ENCODE peak calls at places on chromosome 4, in four cellular contexts. R is WTC11, X is K562, H is A549. L is an unnamed sample.

GRCh38 chr4:13893221-13893620 is 265.7 kb upstream of the BOD1L1 start:
- DNase-seq in R (no peak), X (no peak), H (no peak), L (no peak)

GRCh38 chr4:186203391-186203802 is 12.0 kb downstream of the CYP4V2 start:
- DNase-seq in R (no peak), X (peak; percentile 46), H (no peak), L (no peak)

GRCh38 chr4:92825186-92825715 is 521.5 kb downstream of the GRID2 start:
- DNase-seq in R (no peak), X (no peak), H (no peak), L (no peak)

GRCh38 chr4:734951-735350 is 29.3 kb downstream of the PCGF3 start:
- DNase-seq in R (no peak), X (no peak), H (no peak), L (no peak)

GRCh38 chr4:19327364-19327763 is 924.3 kb upstream of the SLIT2 start:
- DNase-seq in R (no peak), X (no peak), H (no peak), L (no peak)

GRCh38 chr4:113534698-113535097 is 226.8 kb downstream of the CAMK2D start:
- DNase-seq in R (no peak), X (no peak), H (no peak), L (no peak)

GRCh38 chr4:10773010-10773409 is 88.4 kb upstream of the CLNK start:
- DNase-seq in R (no peak), X (no peak), H (no peak), L (no peak)

GRCh38 chr4:132642196-132642817 is 506.8 kb upstream of the PCDH10 start:
- DNase-seq in R (peak; percentile 36), X (peak; percentile 16), H (peak; percentile 12), L (peak; percentile 20)

GRCh38 chr4:20761382-20761781 is 61.1 kb downstream of the PACRGL start:
- DNase-seq in R (no peak), X (no peak), H (no peak), L (no peak)

GRCh38 chr4:26288308-26288982 is 32.4 kb upstream of the RBPJ start:
- DNase-seq in R (no peak), X (no peak), H (no peak), L (no peak)

GRCh38 chr4:136001791-136002190 is 1530.5 kb downstream of the PCDH18 start:
- DNase-seq in R (no peak), X (no peak), H (no peak), L (no peak)

GRCh38 chr4:9703391-9703790 is 78.0 kb upstream of the DRD5 start:
- DNase-seq in R (peak; percentile 88), X (peak; percentile 56), H (peak; percentile 18), L (peak; percentile 35)

GRCh38 chr4:186852078-186852420 is 128.4 kb upstream of the FAT1 start:
- DNase-seq in R (no peak), X (no peak), H (no peak), L (no peak)

GRCh38 chr4:82903737-82904136 is 3.2 kb downstream of the THAP9 start:
- DNase-seq in R (no peak), X (no peak), H (no peak), L (no peak)

GRCh38 chr4:74319506-74319905 is 11.2 kb downstream of the EPGN start:
- DNase-seq in R (no peak), X (no peak), H (no peak), L (no peak)

GRCh38 chr4:66095065-66095464 is 424.8 kb upstream of the EPHA5 start:
- DNase-seq in R (no peak), X (no peak), H (no peak), L (no peak)

GRCh38 chr4:131721883-131722282 is 1427.2 kb upstream of the PCDH10 start:
- DNase-seq in R (no peak), X (no peak), H (no peak), L (no peak)

GRCh38 chr4:140256335-140256734 is 102.4 kb upstream of the MAML3 start:
- DNase-seq in R (no peak), X (no peak), H (peak; percentile 44), L (peak; percentile 38)

GRCh38 chr4:13700196-13701140 is 72.9 kb upstream of the BOD1L1 start:
- DNase-seq in R (no peak), X (no peak), H (no peak), L (no peak)

GRCh38 chr4:18292411-18292810 is 270.9 kb upstream of the LCORL start:
- DNase-seq in R (no peak), X (no peak), H (no peak), L (no peak)

GRCh38 chr4:168335621-168336020 is 17.1 kb upstream of the DDX60 start:
- DNase-seq in R (no peak), X (no peak), H (no peak), L (no peak)

GRCh38 chr4:25347473-25347872 is 29.6 kb upstream of the ANAPC4 start:
- DNase-seq in R (no peak), X (no peak), H (no peak), L (no peak)

GRCh38 chr4:122855491-122855890 is 28.9 kb downstream of the FGF2 start:
- DNase-seq in R (no peak), X (no peak), H (no peak), L (no peak)

GRCh38 chr4:190121759-190122158 is 51.8 kb upstream of the DUX4 start:
- DNase-seq in R (no peak), X (no peak), H (no peak), L (no peak)
- TF ChIP-seq HMGXB4 in R (no peak), X (no peak), H (no peak), L (no peak)

GRCh38 chr4:90027565-90027964 is 99.6 kb upstream of the CCSER1 start:
- DNase-seq in R (no peak), X (no peak), H (no peak), L (no peak)
- TF ChIP-seq HMGXB4 in R (no peak), X (no peak), H (no peak), L (no peak)

GRCh38 chr4:7364979-7365378 is 69.8 kb downstream of the PSAPL1 start:
- DNase-seq in R (no peak), X (no peak), H (no peak), L (no peak)
- TF ChIP-seq HMGXB4 in R (no peak), X (no peak), H (no peak), L (no peak)

GRCh38 chr4:3525532-3526430 is 6.4 kb downstream of the LRPAP1 start:
- DNase-seq in R (peak; percentile 11), X (no peak), H (no peak), L (no peak)

GRCh38 chr4:3529363-3529762 is 2.9 kb downstream of the LRPAP1 start:
- DNase-seq in R (no peak), X (no peak), H (no peak), L (no peak)

GRCh38 chr4:3527914-3528876 is 4.0 kb downstream of the LRPAP1 start:
- DNase-seq in R (no peak), X (no peak), H (no peak), L (no peak)

GRCh38 chr4:3526456-3526855 is 5.8 kb downstream of the LRPAP1 start:
- DNase-seq in R (peak; percentile 12), X (no peak), H (no peak), L (no peak)

DNA sequence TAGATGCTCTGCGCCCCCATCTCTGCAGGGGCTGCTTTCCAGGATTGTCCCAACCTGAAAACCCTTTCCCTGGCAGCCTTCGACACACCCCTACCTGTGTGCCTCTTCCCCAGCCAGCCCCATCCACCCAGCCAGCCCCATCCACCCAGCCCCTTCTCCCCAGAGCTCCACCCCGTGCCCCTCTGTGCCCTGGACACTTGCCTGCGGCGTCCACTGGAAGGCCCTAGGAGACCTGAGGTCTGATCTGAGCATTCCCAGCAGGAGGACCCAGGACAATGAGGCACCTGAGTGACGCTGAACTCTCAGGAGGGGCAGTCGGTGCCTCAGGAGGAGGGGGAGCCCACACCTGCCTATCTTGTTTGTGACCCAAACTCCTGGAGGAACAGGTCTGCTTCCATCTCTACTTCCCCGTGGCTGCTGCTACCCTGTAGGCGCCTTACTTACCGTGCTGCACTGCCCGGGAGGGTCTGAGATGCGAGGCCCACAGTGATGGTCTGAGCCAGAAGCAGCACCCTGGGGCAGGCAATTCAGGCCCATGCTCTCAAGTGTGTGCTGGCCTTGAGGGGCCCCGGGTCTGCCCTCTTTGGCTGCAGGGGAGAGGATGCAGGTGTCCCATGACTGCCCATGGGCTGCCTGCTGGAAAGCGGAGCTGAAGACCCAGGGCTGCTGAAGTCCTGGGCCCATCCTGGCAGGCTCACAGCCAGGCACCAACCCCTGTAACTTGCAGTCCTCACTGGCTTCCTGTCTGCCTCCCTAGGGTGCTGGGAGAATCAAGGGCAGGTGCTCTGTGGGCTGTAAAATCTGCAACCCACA is 4.9 kb downstream of the LRPAP1 start:
- DNase-seq in R (peak; percentile 8), X (no peak), H (no peak), L (no peak)
- TF ChIP-seq HMGXB4 in R (no peak), X (no peak), H (no peak), L (no peak)

L was measured in HepG2.